ENCODE peak calls at places on chromosomes 12 and 14, in eight cellular contexts. B is GDM1; R is stimulated activated CD4-positive, alpha-beta T cell treated with anti-CD3 and anti-CD28 coated beads, Interleukin-4, amount 100 ng/mL, for 24 hours; Z is HS-5; F is activated T-helper 1 cell treated with Interleukin-2 at 50 U/mL for 16 hours; T is iPS DF 6.9; O is activated T-cell treated with anti-CD3 and anti-CD28 coated beads, Interleukin-2, amount 50 U/mL, for 4 hours; C is SHP77. H is an unnamed sample.

GRCh38 chr12:50302686-50303085 is 19.4 kb upstream of the LIMA1 start:
- DNase-seq in B (no peak), Z (peak; percentile 84), O (no peak), R (no peak), C (no peak), T (no peak), F (no peak), H (no peak)

GRCh38 chr12:52349196-52349595 is 18.1 kb downstream of the KRT85 start:
- DNase-seq in O (no peak), C (no peak), F (no peak), B (no peak), R (no peak), Z (no peak), T (no peak), H (no peak)

GRCh38 chr14:93960108-93960475 is 16.3 kb downstream of the ASB2 start:
- DNase-seq in Z (no peak), T (no peak), C (no peak), R (peak; percentile 66), B (no peak), F (no peak), O (no peak), H (peak; percentile 56)

GRCh38 chr12:124764870-124765570 is 98.6 kb downstream of the SCARB1 start:
- DNase-seq in B (no peak), C (no peak), T (no peak), F (no peak), O (no peak), R (no peak), Z (no peak), H (no peak)

GRCh38 chr12:98909749-98910148 is 264.7 kb downstream of the APAF1 start:
- DNase-seq in Z (no peak), C (no peak), T (no peak), O (no peak), F (no peak), B (no peak), R (no peak), H (no peak)

GRCh38 chr12:124500232-124501079 is 67.0 kb downstream of the NCOR2 start:
- DNase-seq in R (no peak), C (no peak), Z (no peak), O (no peak), T (peak; percentile 55), B (no peak), F (no peak), H (no peak)

GRCh38 chr14:100536721-100537700 is 50.2 kb downstream of the BEGAIN start:
- DNase-seq in B (no peak), R (peak; percentile 2), O (peak; percentile 2), Z (no peak), F (no peak), T (no peak), C (no peak), H (peak; percentile 38)

GRCh38 chr14:21097616-21098133 is 780 bp downstream of the ZNF219 start:
- DNase-seq in C (peak; percentile 37), B (no peak), Z (no peak), F (no peak), R (no peak), T (no peak), O (no peak), H (no peak)

GRCh38 chr12:100919116-100919515 is 124.5 kb downstream of the ANO4 start:
- DNase-seq in C (no peak), Z (no peak), T (no peak), B (no peak), O (no peak), F (no peak), R (no peak), H (no peak)

GRCh38 chr12:20376984-20377383 is 8.6 kb downstream of the PDE3A start:
- DNase-seq in T (no peak), O (no peak), R (no peak), B (no peak), Z (no peak), C (no peak), F (no peak), H (no peak)

GRCh38 chr14:61368061-61368710 is 46.8 kb downstream of the PRKCH start:
- DNase-seq in B (no peak), F (no peak), R (no peak), T (no peak), C (no peak), Z (no peak), O (no peak), H (peak; percentile 43)

GRCh38 chr14:90453401-90453951 is 56.6 kb downstream of the CALM1 start:
- DNase-seq in R (no peak), O (no peak), Z (no peak), C (peak; percentile 61), B (no peak), T (no peak), F (no peak), H (no peak)

GRCh38 chr14:105117710-105118385 is 50.7 kb downstream of the JAG2 start:
- DNase-seq in O (no peak), F (no peak), R (no peak), B (no peak), Z (no peak), C (no peak), T (no peak), H (no peak)

GRCh38 chr12:45598761-45599160 is 130.7 kb upstream of the ARID2 start:
- DNase-seq in C (no peak), B (no peak), O (no peak), Z (no peak), F (no peak), R (no peak), T (no peak), H (no peak)

GRCh38 chr14:55028476-55028875 is 1.4 kb downstream of the SOCS4 start:
- DNase-seq in R (no peak), F (no peak), T (no peak), C (no peak), B (no peak), Z (no peak), O (no peak), H (no peak)